ENCODE peak calls at places on chromosomes 7 and 10, in nine cellular contexts. T is EH; E is caudate nucleus; Q is BJ; Y is stimulated activated CD4-positive, alpha-beta T cell treated with anti-CD3 and anti-CD28 coated beads, Interleukin-1b, Interleukin-23, amount 100 ng/mL, for 24 hours; L is hepatocyte; X is OCI-LY7; D is heart right ventricle; P is IMR-90. B is an unnamed sample.

GRCh38 chr7:4845740-4846142 is 16.1 kb downstream of the PAPOLB start:
- DNase-seq in T (no peak), E (no peak), Q (no peak), Y (no peak), L (peak; percentile 26), X (no peak), D (no peak), P (no peak), B (no peak)

GRCh38 chr10:102819054-102819453 is 18.2 kb downstream of the CYP17A1 start:
- DNase-seq in T (no peak), E (no peak), Q (no peak), Y (no peak), L (no peak), X (no peak), D (no peak), P (no peak), B (no peak)

GRCh38 chr10:509361-510102 is 179.9 kb downstream of the DIP2C start:
- DNase-seq in T (no peak), E (no peak), Q (no peak), Y (no peak), L (no peak), X (no peak), D (no peak), P (no peak), B (no peak)

GRCh38 chr7:75734586-75735047 is 4.1 kb downstream of the HIP1 start:
- DNase-seq in T (peak; percentile 89), E (no peak), Q (no peak), Y (no peak), L (peak; percentile 61), X (no peak), D (no peak), P (peak; percentile 79), B (no peak)

GRCh38 chr10:114175667-114176066 is 1.7 kb upstream of the CCDC186 start:
- DNase-seq in T (no peak), E (no peak), Q (no peak), Y (no peak), L (no peak), X (no peak), D (no peak), P (no peak), B (no peak)

GRCh38 chr7:142002179-142002578 is 6.5 kb downstream of the MGAM start:
- DNase-seq in T (no peak), E (no peak), Q (no peak), Y (no peak), L (no peak), X (no peak), D (no peak), P (no peak), B (no peak)

GRCh38 chr10:118763202-118763988 is 8.6 kb upstream of the CACUL1 start:
- DNase-seq in T (no peak), E (no peak), Q (no peak), Y (no peak), L (no peak), X (no peak), D (no peak), P (no peak), B (no peak)

GRCh38 chr7:71601840-71602239 is 469.9 kb downstream of the GALNT17 start:
- DNase-seq in T (no peak), E (no peak), Q (no peak), Y (no peak), L (no peak), X (no peak), D (no peak), P (no peak), B (no peak)

GRCh38 chr7:31883761-31884164 is 186.4 kb downstream of the PDE1C start:
- DNase-seq in T (peak; percentile 81), E (peak; percentile 17), Q (peak; percentile 52), Y (no peak), L (no peak), X (no peak), D (peak; percentile 23), P (peak; percentile 64), B (no peak)

GRCh38 chr10:62582098-62582705 is 208.0 kb downstream of the ZNF365 start:
- DNase-seq in T (peak; percentile 81), E (no peak), Q (no peak), Y (no peak), L (no peak), X (no peak), D (no peak), P (peak; percentile 78), B (no peak)

GRCh38 chr10:77702166-77702565 is 64.6 kb upstream of the KCNMA1 start:
- DNase-seq in T (peak; percentile 89), E (no peak), Q (peak; percentile 30), Y (no peak), L (peak; percentile 49), X (no peak), D (no peak), P (peak; percentile 94), B (peak; percentile 30)

GRCh38 chr10:103835121-103836045 is 20.0 kb downstream of the SH3PXD2A start:
- DNase-seq in T (peak; percentile 44), E (no peak), Q (no peak), Y (no peak), L (peak; percentile 66), X (peak; percentile 56), D (peak; percentile 87), P (peak; percentile 87), B (no peak)

GRCh38 chr7:121633186-121633585 is 237.1 kb upstream of the FAM3C start:
- DNase-seq in T (no peak), E (no peak), Q (no peak), Y (no peak), L (no peak), X (no peak), D (no peak), P (no peak), B (no peak)

GRCh38 chr10:56370217-56371113 is 9.4 kb upstream of the ZWINT start:
- DNase-seq in T (no peak), E (no peak), Q (no peak), Y (no peak), L (peak; percentile 5), X (peak; percentile 69), D (no peak), P (no peak), B (no peak)

GRCh38 chr7:69762821-69763352 is 164.6 kb downstream of the AUTS2 start:
- DNase-seq in T (no peak), E (no peak), Q (no peak), Y (no peak), L (no peak), X (no peak), D (no peak), P (no peak), B (no peak)

GRCh38 chr7:120915314-120915713 is 35.3 kb upstream of the ING3 start:
- DNase-seq in T (no peak), E (no peak), Q (no peak), Y (no peak), L (no peak), X (no peak), D (no peak), P (no peak), B (no peak)

GRCh38 chr10:97224483-97225435 is 39.0 kb upstream of the SLIT1 start:
- DNase-seq in T (no peak), E (no peak), Q (no peak), Y (no peak), L (no peak), X (no peak), D (no peak), P (peak; percentile 41), B (no peak)

GRCh38 chr10:62817120-62817762 is 1.1 kb upstream of the EGR2 start:
- DNase-seq in T (peak; percentile 3), E (no peak), Q (no peak), Y (peak; percentile 48), L (peak; percentile 69), X (peak; percentile 43), D (peak; percentile 57), P (peak; percentile 28), B (no peak)

GRCh38 chr7:118352854-118353453 is 128.4 kb downstream of the ANKRD7 start:
- DNase-seq in T (no peak), E (no peak), Q (no peak), Y (no peak), L (peak; percentile 33), X (peak; percentile 29), D (no peak), P (no peak), B (peak; percentile 16)

GRCh38 chr7:121302214-121302745 is 26.5 kb upstream of the WNT16 start:
- DNase-seq in T (peak; percentile 91), E (no peak), Q (no peak), Y (no peak), L (no peak), X (peak; percentile 46), D (no peak), P (peak; percentile 89), B (no peak)

B was measured in retinal pigment epithelial cell.